ENCODE peak calls at places on chromosomes 4 and X, in six cellular contexts. C, F, J, N, P and I are unnamed samples.
A peak's percentile ranks its signal among the peaks of the same experiment; 100 is the strongest.

GRCh38 chr4:105474110-105474518 is 252 bp upstream of the PPA2 start:
- DNase-seq in J (peak; percentile 76), F (peak; percentile 92), P (peak; percentile 80), N (peak; percentile 96), C (peak; percentile 91), I (peak; percentile 88)

GRCh38 chr4:10578027-10578426 is 106.5 kb downstream of the CLNK start:
- DNase-seq in P (no peak), J (no peak), F (no peak), N (no peak), C (no peak), I (peak; percentile 5)

GRCh38 chr4:140654516-140654855 is 85.7 kb upstream of the UCP1 start:
- DNase-seq in P (peak; percentile 29), F (no peak), N (no peak), C (no peak), J (peak; percentile 44), I (peak; percentile 38)

GRCh38 chr4:70654605-70655011 is 11.7 kb downstream of the JCHAIN start:
- DNase-seq in F (no peak), C (no peak), J (peak; percentile 73), P (peak; percentile 23), N (no peak), I (no peak)

GRCh38 chrX:137198040-137198439 is 164.2 kb upstream of the GPR101 start:
- DNase-seq in C (no peak), J (no peak), F (no peak), N (no peak), P (no peak), I (no peak)

GRCh38 chr4:74886490-74886889 is 46.4 kb upstream of the PARM1 start:
- DNase-seq in F (no peak), J (peak; percentile 49), P (peak; percentile 55), C (peak; percentile 22), N (peak; percentile 12), I (peak; percentile 58)

GRCh38 chrX:40132751-40133150 is 35.0 kb upstream of the BCOR start:
- DNase-seq in J (peak; percentile 91), P (peak; percentile 86), F (peak; percentile 73), C (no peak), N (peak; percentile 66), I (peak; percentile 88)

GRCh38 chr4:40629401-40630334 is at the start of gene RBM47:
- DNase-seq in P (peak; percentile 60), F (peak; percentile 87), J (peak; percentile 68), N (peak; percentile 90), C (peak; percentile 56), I (peak; percentile 51)

GRCh38 chr4:102734591-102735385 is 26.0 kb downstream of the MANBA start:
- DNase-seq in J (no peak), N (peak; percentile 39), C (no peak), F (no peak), P (peak; percentile 44), I (peak; percentile 41)

GRCh38 chr4:47837582-47838294 is at the start of gene CORIN:
- DNase-seq in J (no peak), N (peak; percentile 48), F (peak; percentile 44), C (no peak), P (no peak), I (no peak)

GRCh38 chr4:138632856-138633255 is 382.7 kb upstream of the NOCT start:
- DNase-seq in F (no peak), J (no peak), N (no peak), C (no peak), P (peak; percentile 49), I (no peak)

GRCh38 chr4:73707918-73708577 is 32.3 kb upstream of the CXCL8 start:
- DNase-seq in F (peak; percentile 28), C (no peak), N (peak; percentile 66), J (peak; percentile 97), P (peak; percentile 97), I (peak; percentile 91)

GRCh38 chr4:75698162-75698962 is 25.2 kb upstream of the G3BP2 start:
- DNase-seq in C (no peak), P (no peak), J (no peak), F (no peak), N (no peak), I (no peak)

GRCh38 chr4:15714616-15715015 is 11.8 kb downstream of the BST1 start:
- DNase-seq in J (peak; percentile 71), F (no peak), C (no peak), P (peak; percentile 80), N (no peak), I (peak; percentile 29)

GRCh38 chrX:110435191-110435590 is 76.5 kb downstream of the RTL9 start:
- DNase-seq in F (no peak), C (no peak), P (no peak), N (no peak), J (no peak), I (no peak)

GRCh38 chr4:182914357-182914756 is 2.8 kb downstream of the DCTD start:
- DNase-seq in J (no peak), F (no peak), N (no peak), P (no peak), C (no peak), I (no peak)

GRCh38 chr4:182916483-182917181 is 554 bp downstream of the DCTD start:
- DNase-seq in J (peak; percentile 70), F (peak; percentile 52), N (peak; percentile 73), C (peak; percentile 48), P (peak; percentile 79), I (peak; percentile 74)

GRCh38 chr4:182918791-182919302 is 1.7 kb upstream of the DCTD start:
- DNase-seq in P (no peak), F (no peak), J (no peak), C (no peak), N (no peak), I (peak; percentile 54)

GRCh38 chr4:182918044-182918607 is 940 bp upstream of the DCTD start:
- DNase-seq in C (no peak), F (no peak), J (peak; percentile 57), N (no peak), P (no peak), I (no peak)

DNA sequence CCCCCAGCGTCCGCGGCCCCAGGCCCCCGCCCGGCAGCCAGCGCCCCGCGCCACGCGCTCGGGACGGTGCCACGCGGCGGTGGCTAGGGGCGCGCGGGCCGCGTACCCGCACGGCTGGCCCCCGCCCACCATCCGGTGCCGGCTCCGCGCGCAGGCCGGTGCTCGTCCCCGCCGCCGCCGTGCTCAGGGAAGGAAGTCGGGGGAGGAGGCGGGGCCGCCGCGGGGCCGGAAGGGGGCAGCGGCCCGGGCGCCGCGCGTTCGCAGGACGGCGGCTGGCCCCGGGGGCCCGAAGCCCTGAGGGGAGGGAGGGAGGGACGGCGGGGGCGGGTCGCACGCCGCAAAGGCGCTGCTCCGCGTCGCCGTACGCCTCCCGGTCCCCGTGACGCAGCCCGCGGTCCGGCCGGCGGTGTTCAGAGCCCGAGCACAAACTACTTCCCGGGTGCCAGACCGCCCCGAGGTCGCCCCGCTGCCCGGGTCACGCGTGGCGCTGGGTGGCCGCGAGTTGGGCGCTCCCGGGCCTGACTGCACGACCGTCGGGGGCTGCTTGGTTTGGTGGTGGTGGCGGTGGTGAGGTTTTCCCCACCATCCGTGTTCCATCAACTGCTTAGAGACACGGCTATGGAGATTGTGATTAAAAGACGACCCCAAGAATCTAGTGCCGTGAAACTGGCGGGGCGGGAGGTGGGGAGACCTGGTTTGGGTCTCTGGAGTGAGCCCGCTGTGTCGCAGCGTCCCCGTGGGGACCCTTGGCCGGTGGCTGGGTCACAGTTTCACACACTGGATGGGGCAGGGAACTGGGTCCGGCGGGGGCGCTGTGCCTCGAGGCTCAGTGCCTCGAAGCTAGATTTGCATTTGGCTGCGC is at the start of gene DCTD:
- DNase-seq in C (peak; percentile 80), N (peak; percentile 91), F (peak; percentile 88), P (peak; percentile 75), J (peak; percentile 46), I (peak; percentile 66)
- TF ChIP-seq CTCF in C (peak; percentile 14), N (peak; percentile 46), F (peak; percentile 42), P (peak; percentile 43), J (peak; percentile 52), I (peak; percentile 58)

GRCh38 chrX:55488268-55488558 is 1.4 kb downstream of the USP51 start:
- DNase-seq in F (no peak), N (no peak), C (no peak), P (no peak), J (no peak), I (no peak)
- TF ChIP-seq CTCF in F (no peak), N (no peak), C (no peak), P (no peak), J (no peak), I (no peak)

GRCh38 chr4:114378306-114378903 is 220.2 kb upstream of the UGT8 start:
- DNase-seq in J (peak; percentile 74), P (peak; percentile 53), N (peak; percentile 49), C (no peak), F (no peak), I (peak; percentile 74)
- TF ChIP-seq CTCF in J (peak; percentile 70), P (peak; percentile 60), N (peak; percentile 84), C (no peak), F (peak; percentile 44), I (peak; percentile 75)

GRCh38 chrX:29911673-29912072 is 303.7 kb upstream of the MAGEB2 start:
- DNase-seq in F (no peak), C (no peak), P (no peak), N (no peak), J (peak; percentile 6), I (no peak)
- TF ChIP-seq CTCF in F (no peak), C (no peak), P (no peak), N (no peak), J (peak; percentile 11), I (no peak)

GRCh38 chr4:52173470-52174055 is 122.5 kb downstream of the SPATA18 start:
- DNase-seq in P (no peak), J (peak; percentile 39), C (no peak), N (no peak), F (peak; percentile 44), I (peak; percentile 60)

GRCh38 chr4:52172166-52172565 is 121.1 kb downstream of the SPATA18 start:
- DNase-seq in J (peak; percentile 23), P (no peak), C (no peak), F (no peak), N (peak; percentile 8), I (peak; percentile 44)
- TF ChIP-seq CTCF in J (peak; percentile 39), P (peak; percentile 46), C (no peak), F (no peak), N (peak; percentile 33), I (peak; percentile 58)

GRCh38 chr4:67922697-67923096 is 38.9 kb upstream of the TMPRSS11D start:
- DNase-seq in J (peak; percentile 29), C (no peak), N (no peak), P (peak; percentile 74), F (no peak), I (no peak)

GRCh38 chr4:67915400-67915966 is 31.7 kb upstream of the TMPRSS11D start:
- DNase-seq in C (no peak), J (no peak), N (no peak), F (no peak), P (no peak), I (no peak)

GRCh38 chr4:67918428-67918827 is 34.6 kb upstream of the TMPRSS11D start:
- DNase-seq in F (no peak), J (no peak), N (no peak), P (no peak), C (no peak), I (no peak)
- TF ChIP-seq CTCF in F (no peak), J (peak; percentile 37), N (peak; percentile 50), P (no peak), C (no peak), I (peak; percentile 23)

DNA sequence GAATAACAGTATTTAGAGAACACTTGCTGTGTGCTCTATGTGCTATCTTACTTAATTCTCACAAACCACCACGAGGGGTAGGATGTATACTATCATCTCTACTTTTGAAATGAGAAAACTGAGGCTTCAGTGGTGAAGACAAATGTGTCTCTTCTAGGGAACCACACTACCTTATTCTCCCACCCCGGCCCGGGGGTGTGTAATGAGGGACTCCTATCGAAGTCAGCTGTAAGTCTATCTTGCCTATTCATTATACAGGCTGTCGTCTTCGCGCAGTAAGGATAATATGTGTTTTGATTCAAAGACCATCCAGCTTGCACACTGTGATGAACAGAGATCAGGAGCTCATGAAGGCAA is 1.1 kb downstream of the NOP14 start:
- DNase-seq in N (no peak), F (no peak), P (no peak), C (no peak), J (no peak), I (no peak)
- TF ChIP-seq CTCF in N (no peak), F (no peak), P (no peak), C (no peak), J (no peak), I (peak; percentile 11)